ENCODE peak calls at places on chromosomes 16 and 17, in seven cellular contexts. A is GM23248, T is pancreas, O is RWPE1, X is nucleus accumbens, Y is NCI-H460, N is RPMI8226. S is an unnamed sample.

GRCh38 chr17:37844977-37845293 is 79.3 kb upstream of the TBC1D3K start:
- DNase-seq in A (no peak), T (no peak), O (no peak), X (no peak), Y (no peak), N (no peak), S (no peak)

GRCh38 chr16:49849037-49849436 is 6.9 kb downstream of the ZNF423 start:
- DNase-seq in A (no peak), T (no peak), O (no peak), X (no peak), Y (no peak), N (no peak), S (no peak)

GRCh38 chr17:80352991-80353665 is 61.8 kb upstream of the ENDOV start:
- DNase-seq in A (no peak), T (no peak), O (no peak), X (no peak), Y (no peak), N (no peak), S (no peak)

GRCh38 chr17:63162406-63163157 is 196.5 kb downstream of the TANC2 start:
- DNase-seq in A (no peak), T (no peak), O (no peak), X (no peak), Y (no peak), N (no peak), S (no peak)

GRCh38 chr17:36722121-36722902 is 120.9 kb downstream of the MRM1 start:
- DNase-seq in A (peak), T (no peak), O (peak), X (peak), Y (no peak), N (no peak), S (no peak)

GRCh38 chr16:796296-797119 is 4.0 kb downstream of the GNG13 start:
- DNase-seq in A (no peak), T (no peak), O (no peak), X (no peak), Y (no peak), N (no peak), S (no peak)

GRCh38 chr17:72305472-72305871 is 184.7 kb downstream of the SOX9 start:
- DNase-seq in A (peak), T (no peak), O (no peak), X (no peak), Y (no peak), N (no peak), S (no peak)

GRCh38 chr16:19745286-19746018 is 27.4 kb downstream of the IQCK start:
- DNase-seq in A (peak), T (no peak), O (no peak), X (no peak), Y (no peak), N (no peak), S (no peak)

GRCh38 chr17:81197831-81198490 is 24.8 kb downstream of the CEP131 start:
- DNase-seq in A (no peak), T (no peak), O (no peak), X (no peak), Y (no peak), N (no peak), S (no peak)